ENCODE peak calls at places on chromosomes 6 and 20, in four cellular contexts. One of them, this sample, is unnamed.
A peak's percentile ranks its signal among the peaks of the same experiment; 100 is the strongest.

GRCh38 chr6:12369781-12370262 is 79.7 kb downstream of the EDN1 start:
- DNase-seq in dorsolateral prefrontal cortex: no peak
- DNase-seq in psoas muscle: no peak
- DNase-seq in esophagus squamous epithelium: no peak
- DNase-seq in this sample: no peak

GRCh38 chr6:31907158-31907813 is 5.4 kb upstream of the ZBTB12 start:
- DNase-seq in dorsolateral prefrontal cortex: no peak
- DNase-seq in esophagus squamous epithelium: no peak
- DNase-seq in psoas muscle: no peak
- DNase-seq in this sample: no peak

GRCh38 chr20:38190166-38190565 is 25.1 kb upstream of the TGM2 start:
- DNase-seq in psoas muscle: no peak
- DNase-seq in esophagus squamous epithelium: no peak
- DNase-seq in dorsolateral prefrontal cortex: no peak
- DNase-seq in this sample: no peak

GRCh38 chr6:142808405-142809061 is 136.4 kb downstream of the HIVEP2 start:
- DNase-seq in dorsolateral prefrontal cortex: no peak
- DNase-seq in psoas muscle: no peak
- DNase-seq in esophagus squamous epithelium: no peak
- DNase-seq in this sample: no peak

GRCh38 chr20:48667889-48668413 is 159.8 kb downstream of the PREX1 start:
- DNase-seq in dorsolateral prefrontal cortex: no peak
- DNase-seq in esophagus squamous epithelium: no peak
- DNase-seq in psoas muscle: no peak
- DNase-seq in this sample: no peak

GRCh38 chr20:63002511-63002910 is 4.3 kb downstream of the BHLHE23 start:
- DNase-seq in psoas muscle: no peak
- DNase-seq in dorsolateral prefrontal cortex: no peak
- DNase-seq in esophagus squamous epithelium: no peak
- DNase-seq in this sample: no peak

GRCh38 chr6:28207244-28208179 is 17.6 kb upstream of the ZSCAN9 start:
- DNase-seq in psoas muscle: no peak
- DNase-seq in dorsolateral prefrontal cortex: no peak
- DNase-seq in esophagus squamous epithelium: no peak
- DNase-seq in this sample: no peak

GRCh38 chr6:154403803-154404202 is 47.2 kb upstream of the IPCEF1 start:
- DNase-seq in dorsolateral prefrontal cortex: no peak
- DNase-seq in esophagus squamous epithelium: no peak
- DNase-seq in psoas muscle: no peak
- DNase-seq in this sample: no peak

GRCh38 chr6:46989384-46989783 is 52.7 kb downstream of the ADGRF1 start:
- DNase-seq in esophagus squamous epithelium: no peak
- DNase-seq in dorsolateral prefrontal cortex: no peak
- DNase-seq in psoas muscle: no peak
- DNase-seq in this sample: no peak

GRCh38 chr20:34940126-34940525 is 15.5 kb downstream of the GSS start:
- DNase-seq in dorsolateral prefrontal cortex: no peak
- DNase-seq in psoas muscle: peak; percentile 71
- DNase-seq in esophagus squamous epithelium: no peak
- DNase-seq in this sample: no peak

GRCh38 chr6:33314515-33314942 is 651 bp upstream of the TAPBP start:
- DNase-seq in esophagus squamous epithelium: no peak
- DNase-seq in psoas muscle: peak; percentile 68
- DNase-seq in dorsolateral prefrontal cortex: peak; percentile 53
- DNase-seq in this sample: peak; percentile 93

GRCh38 chr20:51876511-51876910 is 74.2 kb upstream of the SALL4 start:
- DNase-seq in dorsolateral prefrontal cortex: no peak
- DNase-seq in psoas muscle: no peak
- DNase-seq in esophagus squamous epithelium: no peak
- DNase-seq in this sample: no peak

GRCh38 chr6:154537942-154538341 is 27.5 kb upstream of the CNKSR3 start:
- DNase-seq in dorsolateral prefrontal cortex: no peak
- DNase-seq in psoas muscle: no peak
- DNase-seq in esophagus squamous epithelium: no peak
- DNase-seq in this sample: no peak

GRCh38 chr6:128098000-128098581 is 197.2 kb upstream of the THEMIS start:
- DNase-seq in esophagus squamous epithelium: no peak
- DNase-seq in psoas muscle: no peak
- DNase-seq in dorsolateral prefrontal cortex: no peak
- DNase-seq in this sample: no peak

GRCh38 chr6:9139762-9140161 is 704.4 kb upstream of the SLC35B3 start:
- DNase-seq in psoas muscle: no peak
- DNase-seq in dorsolateral prefrontal cortex: no peak
- DNase-seq in esophagus squamous epithelium: no peak
- DNase-seq in this sample: no peak

GRCh38 chr6:150297327-150298028 is 71.3 kb upstream of the IYD start:
- DNase-seq in psoas muscle: no peak
- DNase-seq in esophagus squamous epithelium: no peak
- DNase-seq in dorsolateral prefrontal cortex: no peak
- DNase-seq in this sample: no peak

GRCh38 chr6:11833626-11834592 is 55.3 kb upstream of the ADTRP start:
- DNase-seq in psoas muscle: no peak
- DNase-seq in dorsolateral prefrontal cortex: no peak
- DNase-seq in esophagus squamous epithelium: no peak
- DNase-seq in this sample: no peak

GRCh38 chr6:156971153-156971882 is 194.1 kb downstream of the ARID1B start:
- DNase-seq in dorsolateral prefrontal cortex: no peak
- DNase-seq in esophagus squamous epithelium: no peak
- DNase-seq in psoas muscle: no peak
- DNase-seq in this sample: no peak

GRCh38 chr6:83221886-83222479 is 28.8 kb downstream of the RWDD2A start:
- DNase-seq in dorsolateral prefrontal cortex: no peak
- DNase-seq in esophagus squamous epithelium: no peak
- DNase-seq in psoas muscle: no peak
- DNase-seq in this sample: no peak

GRCh38 chr6:128111096-128111495 is 210.2 kb upstream of the THEMIS start:
- DNase-seq in psoas muscle: no peak
- DNase-seq in esophagus squamous epithelium: no peak
- DNase-seq in dorsolateral prefrontal cortex: no peak
- DNase-seq in this sample: no peak

GRCh38 chr6:24313477-24314141 is 44.2 kb downstream of the DCDC2 start:
- DNase-seq in dorsolateral prefrontal cortex: peak; percentile 3
- DNase-seq in psoas muscle: no peak
- DNase-seq in esophagus squamous epithelium: no peak
- DNase-seq in this sample: no peak

GRCh38 chr20:44091026-44091425 is 96.0 kb downstream of the JPH2 start:
- DNase-seq in esophagus squamous epithelium: no peak
- DNase-seq in psoas muscle: no peak
- DNase-seq in dorsolateral prefrontal cortex: no peak
- DNase-seq in this sample: no peak

GRCh38 chr6:161076211-161076677 is 84.7 kb downstream of the MAP3K4 start:
- DNase-seq in esophagus squamous epithelium: no peak
- DNase-seq in psoas muscle: no peak
- DNase-seq in dorsolateral prefrontal cortex: no peak
- DNase-seq in this sample: no peak

GRCh38 chr6:166908812-166909211 is 47.5 kb downstream of the RNASET2 start:
- DNase-seq in dorsolateral prefrontal cortex: no peak
- DNase-seq in esophagus squamous epithelium: no peak
- DNase-seq in psoas muscle: no peak
- DNase-seq in this sample: no peak

GRCh38 chr6:37875561-37876309 is 56.2 kb downstream of the ZFAND3 start:
- DNase-seq in esophagus squamous epithelium: no peak
- DNase-seq in psoas muscle: no peak
- DNase-seq in dorsolateral prefrontal cortex: no peak
- DNase-seq in this sample: no peak

GRCh38 chr6:169409742-169410312 is 156.2 kb upstream of the THBS2 start:
- DNase-seq in psoas muscle: no peak
- DNase-seq in esophagus squamous epithelium: no peak
- DNase-seq in dorsolateral prefrontal cortex: no peak
- DNase-seq in this sample: peak; percentile 81

GRCh38 chr6:153131037-153131981 is at the start of gene RGS17:
- DNase-seq in esophagus squamous epithelium: no peak
- DNase-seq in dorsolateral prefrontal cortex: peak; percentile 60
- DNase-seq in psoas muscle: peak; percentile 61
- DNase-seq in this sample: no peak

GRCh38 chr20:59253325-59253724 is 47.1 kb upstream of the EDN3 start:
- DNase-seq in esophagus squamous epithelium: no peak
- DNase-seq in psoas muscle: no peak
- DNase-seq in dorsolateral prefrontal cortex: no peak
- DNase-seq in this sample: no peak

DNA sequence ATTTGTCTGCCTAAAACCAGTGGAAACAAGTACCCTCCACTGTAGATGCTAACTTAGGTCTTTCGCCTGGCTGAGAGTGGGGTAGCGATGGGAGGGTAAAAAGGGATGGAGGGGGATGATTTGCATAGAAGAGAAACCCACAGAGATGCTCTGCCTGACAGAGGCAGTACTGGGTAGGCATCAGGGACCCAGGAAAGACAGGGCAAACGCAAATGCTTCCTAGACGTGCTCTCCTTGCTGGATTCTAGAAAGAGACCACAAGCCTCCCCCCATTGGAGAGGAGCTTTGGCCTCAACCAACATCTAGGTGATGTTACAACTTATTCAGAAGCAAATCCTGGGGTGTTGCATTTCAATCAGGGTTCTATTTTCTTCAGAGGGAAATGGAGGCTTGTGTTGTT is 3.2 kb downstream of the OLIG3 start:
- DNase-seq in psoas muscle: no peak
- DNase-seq in dorsolateral prefrontal cortex: no peak
- DNase-seq in esophagus squamous epithelium: no peak
- DNase-seq in this sample: peak; percentile 66
- H3K27me3 ChIP-seq in psoas muscle: peaks cover 4% of the 10 kb centered on the region
- H3K27me3 ChIP-seq in dorsolateral prefrontal cortex: peaks cover 100% of the 10 kb centered on the region
- H3K27me3 ChIP-seq in esophagus squamous epithelium: peaks cover 77% of the 10 kb centered on the region
- H3K27me3 ChIP-seq in this sample: peaks cover 15% of the 10 kb centered on the region

GRCh38 chr6:2841264-2842138 is at the start of gene SERPINB1:
- DNase-seq in psoas muscle: peak; percentile 95
- DNase-seq in dorsolateral prefrontal cortex: peak; percentile 54
- DNase-seq in esophagus squamous epithelium: peak; percentile 75
- DNase-seq in this sample: peak; percentile 97
- H3K27me3 ChIP-seq in psoas muscle: no peaks in the 10 kb centered on the region
- H3K27me3 ChIP-seq in dorsolateral prefrontal cortex: no peaks in the 10 kb centered on the region
- H3K27me3 ChIP-seq in esophagus squamous epithelium: no peaks in the 10 kb centered on the region
- H3K27me3 ChIP-seq in this sample: no peaks in the 10 kb centered on the region

DNA sequence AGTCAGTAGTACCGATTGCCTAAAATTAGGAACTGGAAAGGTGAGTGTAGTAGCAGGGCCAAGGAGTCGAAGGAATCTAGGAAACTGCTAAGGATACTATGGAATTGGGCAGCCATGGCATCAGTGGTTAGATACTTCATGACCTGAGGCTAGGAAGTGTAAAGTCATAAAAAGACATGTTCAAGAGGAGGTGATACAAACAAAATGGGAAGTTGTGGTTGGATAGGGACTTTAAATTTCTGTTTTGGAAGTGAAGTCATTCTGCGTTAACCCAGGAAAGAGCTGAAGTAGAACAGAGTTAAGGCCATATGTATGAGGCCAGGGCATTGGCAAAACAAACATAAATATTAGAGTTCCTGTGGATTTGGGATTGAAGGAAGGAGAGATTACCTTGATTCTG is 88.6 kb upstream of the TMEM181 start:
- DNase-seq in dorsolateral prefrontal cortex: no peak
- DNase-seq in esophagus squamous epithelium: no peak
- DNase-seq in psoas muscle: no peak
- DNase-seq in this sample: no peak
- H3K27me3 ChIP-seq in dorsolateral prefrontal cortex: no peaks in the 10 kb centered on the region
- H3K27me3 ChIP-seq in esophagus squamous epithelium: no peaks in the 10 kb centered on the region
- H3K27me3 ChIP-seq in psoas muscle: no peaks in the 10 kb centered on the region
- H3K27me3 ChIP-seq in this sample: no peaks in the 10 kb centered on the region

GRCh38 chr20:57316795-57317201 is 12.8 kb upstream of the SPO11 start:
- DNase-seq in psoas muscle: no peak
- DNase-seq in dorsolateral prefrontal cortex: no peak
- DNase-seq in esophagus squamous epithelium: no peak
- DNase-seq in this sample: peak; percentile 88
- H3K27me3 ChIP-seq in psoas muscle: no peaks in the 10 kb centered on the region
- H3K27me3 ChIP-seq in dorsolateral prefrontal cortex: no peaks in the 10 kb centered on the region
- H3K27me3 ChIP-seq in esophagus squamous epithelium: no peaks in the 10 kb centered on the region
- H3K27me3 ChIP-seq in this sample: no peaks in the 10 kb centered on the region

GRCh38 chr20:46049190-46049589 is 20.2 kb downstream of the SLC12A5 start:
- DNase-seq in dorsolateral prefrontal cortex: no peak
- DNase-seq in psoas muscle: no peak
- DNase-seq in esophagus squamous epithelium: no peak
- DNase-seq in this sample: no peak

GRCh38 chr20:46046588-46047310 is 17.7 kb downstream of the SLC12A5 start:
- DNase-seq in psoas muscle: no peak
- DNase-seq in esophagus squamous epithelium: no peak
- DNase-seq in dorsolateral prefrontal cortex: no peak
- DNase-seq in this sample: no peak

GRCh38 chr20:46049815-46050214 is 20.8 kb downstream of the SLC12A5 start:
- DNase-seq in psoas muscle: no peak
- DNase-seq in dorsolateral prefrontal cortex: no peak
- DNase-seq in esophagus squamous epithelium: no peak
- DNase-seq in this sample: no peak

GRCh38 chr20:46050444-46050843 is 21.4 kb downstream of the SLC12A5 start:
- DNase-seq in esophagus squamous epithelium: no peak
- DNase-seq in dorsolateral prefrontal cortex: no peak
- DNase-seq in psoas muscle: no peak
- DNase-seq in this sample: no peak

GRCh38 chr20:46047821-46048220 is 18.8 kb downstream of the SLC12A5 start:
- DNase-seq in esophagus squamous epithelium: no peak
- DNase-seq in psoas muscle: no peak
- DNase-seq in dorsolateral prefrontal cortex: no peak
- DNase-seq in this sample: no peak
- H3K27me3 ChIP-seq in esophagus squamous epithelium: no peaks in the 10 kb centered on the region
- H3K27me3 ChIP-seq in psoas muscle: no peaks in the 10 kb centered on the region
- H3K27me3 ChIP-seq in dorsolateral prefrontal cortex: no peaks in the 10 kb centered on the region
- H3K27me3 ChIP-seq in this sample: no peaks in the 10 kb centered on the region

GRCh38 chr6:49415358-49415757 is 47.7 kb downstream of the MMUT start:
- DNase-seq in dorsolateral prefrontal cortex: no peak
- DNase-seq in psoas muscle: no peak
- DNase-seq in esophagus squamous epithelium: no peak
- DNase-seq in this sample: no peak
- H3K27me3 ChIP-seq in dorsolateral prefrontal cortex: no peaks in the 10 kb centered on the region
- H3K27me3 ChIP-seq in psoas muscle: no peaks in the 10 kb centered on the region
- H3K27me3 ChIP-seq in esophagus squamous epithelium: no peaks in the 10 kb centered on the region
- H3K27me3 ChIP-seq in this sample: no peaks in the 10 kb centered on the region